ENCODE peak calls at places on chromosomes 16 and 17, in six cellular contexts. One of them, this sample, is unnamed.

GRCh38 chr16:83365166-83365565 is 442.6 kb upstream of the HSBP1 start:
- DNase-seq in ovary: no peak
- DNase-seq in neural progenitor cell: no peak
- DNase-seq in fibroblast of lung: no peak
- DNase-seq in natural killer cell: no peak
- DNase-seq in fibroblast of mammary gland: peak
- DNase-seq in this sample: no peak

GRCh38 chr16:27237229-27238015 is 31.1 kb downstream of the NSMCE1 start:
- DNase-seq in natural killer cell: peak
- DNase-seq in fibroblast of lung: peak
- DNase-seq in fibroblast of mammary gland: no peak
- DNase-seq in ovary: no peak
- DNase-seq in neural progenitor cell: peak
- DNase-seq in this sample: peak

GRCh38 chr17:50536683-50537646 is 4.4 kb downstream of the EPN3 start:
- DNase-seq in fibroblast of mammary gland: no peak
- DNase-seq in neural progenitor cell: no peak
- DNase-seq in natural killer cell: no peak
- DNase-seq in ovary: no peak
- DNase-seq in fibroblast of lung: no peak
- DNase-seq in this sample: no peak

GRCh38 chr16:85392756-85393673 is 220.1 kb upstream of the GSE1 start:
- DNase-seq in ovary: peak
- DNase-seq in natural killer cell: peak
- DNase-seq in fibroblast of lung: no peak
- DNase-seq in neural progenitor cell: no peak
- DNase-seq in fibroblast of mammary gland: no peak
- DNase-seq in this sample: peak

GRCh38 chr16:48030926-48031325 is 124.9 kb downstream of the ABCC12 start:
- DNase-seq in natural killer cell: no peak
- DNase-seq in fibroblast of lung: no peak
- DNase-seq in neural progenitor cell: no peak
- DNase-seq in fibroblast of mammary gland: no peak
- DNase-seq in ovary: no peak
- DNase-seq in this sample: no peak

GRCh38 chr16:24993722-24994686 is 21.2 kb downstream of the ARHGAP17 start:
- DNase-seq in ovary: no peak
- DNase-seq in natural killer cell: no peak
- DNase-seq in fibroblast of lung: peak
- DNase-seq in fibroblast of mammary gland: peak
- DNase-seq in neural progenitor cell: no peak
- DNase-seq in this sample: no peak

GRCh38 chr16:7967986-7968509 is 622.3 kb downstream of the TMEM114 start:
- DNase-seq in ovary: no peak
- DNase-seq in fibroblast of lung: no peak
- DNase-seq in neural progenitor cell: no peak
- DNase-seq in natural killer cell: no peak
- DNase-seq in fibroblast of mammary gland: no peak
- DNase-seq in this sample: no peak

GRCh38 chr17:14637260-14637659 is 336.4 kb downstream of the HS3ST3B1 start:
- DNase-seq in neural progenitor cell: no peak
- DNase-seq in fibroblast of mammary gland: no peak
- DNase-seq in fibroblast of lung: no peak
- DNase-seq in natural killer cell: no peak
- DNase-seq in ovary: no peak
- DNase-seq in this sample: no peak

GRCh38 chr16:69542974-69543373 is 22.8 kb upstream of the NFAT5 start:
- DNase-seq in natural killer cell: no peak
- DNase-seq in fibroblast of mammary gland: peak
- DNase-seq in fibroblast of lung: peak
- DNase-seq in neural progenitor cell: no peak
- DNase-seq in ovary: no peak
- DNase-seq in this sample: no peak

GRCh38 chr16:3266873-3267537 is 10.6 kb upstream of the MEFV start:
- DNase-seq in neural progenitor cell: peak
- DNase-seq in natural killer cell: no peak
- DNase-seq in fibroblast of mammary gland: peak
- DNase-seq in ovary: no peak
- DNase-seq in fibroblast of lung: peak
- DNase-seq in this sample: no peak

GRCh38 chr16:71311553-71312158 is 22.5 kb upstream of the CMTR2 start:
- DNase-seq in fibroblast of lung: peak
- DNase-seq in neural progenitor cell: peak
- DNase-seq in natural killer cell: no peak
- DNase-seq in ovary: no peak
- DNase-seq in fibroblast of mammary gland: peak
- DNase-seq in this sample: no peak

GRCh38 chr16:84180519-84181140 is 6.2 kb downstream of the TAF1C start:
- DNase-seq in fibroblast of lung: no peak
- DNase-seq in natural killer cell: no peak
- DNase-seq in fibroblast of mammary gland: no peak
- DNase-seq in neural progenitor cell: no peak
- DNase-seq in ovary: no peak
- DNase-seq in this sample: no peak

GRCh38 chr17:29135464-29135863 is 44.7 kb downstream of the MYO18A start:
- DNase-seq in fibroblast of lung: no peak
- DNase-seq in ovary: no peak
- DNase-seq in fibroblast of mammary gland: no peak
- DNase-seq in neural progenitor cell: no peak
- DNase-seq in natural killer cell: no peak
- DNase-seq in this sample: no peak

GRCh38 chr17:41891135-41892065 is 26.2 kb upstream of the KLHL11 start:
- DNase-seq in fibroblast of lung: no peak
- DNase-seq in ovary: no peak
- DNase-seq in neural progenitor cell: no peak
- DNase-seq in natural killer cell: no peak
- DNase-seq in fibroblast of mammary gland: no peak
- DNase-seq in this sample: no peak

GRCh38 chr17:12313786-12314185 is 293.1 kb downstream of the MAP2K4 start:
- DNase-seq in fibroblast of mammary gland: no peak
- DNase-seq in ovary: no peak
- DNase-seq in neural progenitor cell: no peak
- DNase-seq in fibroblast of lung: no peak
- DNase-seq in natural killer cell: no peak
- DNase-seq in this sample: no peak

GRCh38 chr17:12415031-12415430 is 250.7 kb upstream of the MYOCD start:
- DNase-seq in natural killer cell: no peak
- DNase-seq in neural progenitor cell: no peak
- DNase-seq in fibroblast of mammary gland: peak
- DNase-seq in ovary: no peak
- DNase-seq in fibroblast of lung: peak
- DNase-seq in this sample: no peak

GRCh38 chr16:50368410-50369132 is at the start of gene BRD7:
- DNase-seq in natural killer cell: peak
- DNase-seq in fibroblast of mammary gland: peak
- DNase-seq in ovary: peak
- DNase-seq in neural progenitor cell: peak
- DNase-seq in fibroblast of lung: peak
- DNase-seq in this sample: peak

GRCh38 chr16:47493358-47494337 is 32.5 kb downstream of the PHKB start:
- DNase-seq in ovary: no peak
- DNase-seq in neural progenitor cell: no peak
- DNase-seq in fibroblast of mammary gland: no peak
- DNase-seq in fibroblast of lung: no peak
- DNase-seq in natural killer cell: no peak
- DNase-seq in this sample: no peak

GRCh38 chr16:824601-825000 is 24.1 kb upstream of the GNG13 start:
- DNase-seq in natural killer cell: no peak
- DNase-seq in neural progenitor cell: no peak
- DNase-seq in fibroblast of lung: no peak
- DNase-seq in ovary: no peak
- DNase-seq in fibroblast of mammary gland: no peak
- DNase-seq in this sample: no peak

GRCh38 chr17:77842906-77843249 is 115.6 kb upstream of the TNRC6C start:
- DNase-seq in fibroblast of mammary gland: no peak
- DNase-seq in ovary: no peak
- DNase-seq in fibroblast of lung: no peak
- DNase-seq in natural killer cell: no peak
- DNase-seq in neural progenitor cell: no peak
- DNase-seq in this sample: peak

GRCh38 chr17:41131979-41132378 is 8.0 kb upstream of the KRTAP4-12 start:
- DNase-seq in neural progenitor cell: no peak
- DNase-seq in natural killer cell: no peak
- DNase-seq in fibroblast of lung: no peak
- DNase-seq in ovary: no peak
- DNase-seq in fibroblast of mammary gland: peak
- DNase-seq in this sample: no peak

DNA sequence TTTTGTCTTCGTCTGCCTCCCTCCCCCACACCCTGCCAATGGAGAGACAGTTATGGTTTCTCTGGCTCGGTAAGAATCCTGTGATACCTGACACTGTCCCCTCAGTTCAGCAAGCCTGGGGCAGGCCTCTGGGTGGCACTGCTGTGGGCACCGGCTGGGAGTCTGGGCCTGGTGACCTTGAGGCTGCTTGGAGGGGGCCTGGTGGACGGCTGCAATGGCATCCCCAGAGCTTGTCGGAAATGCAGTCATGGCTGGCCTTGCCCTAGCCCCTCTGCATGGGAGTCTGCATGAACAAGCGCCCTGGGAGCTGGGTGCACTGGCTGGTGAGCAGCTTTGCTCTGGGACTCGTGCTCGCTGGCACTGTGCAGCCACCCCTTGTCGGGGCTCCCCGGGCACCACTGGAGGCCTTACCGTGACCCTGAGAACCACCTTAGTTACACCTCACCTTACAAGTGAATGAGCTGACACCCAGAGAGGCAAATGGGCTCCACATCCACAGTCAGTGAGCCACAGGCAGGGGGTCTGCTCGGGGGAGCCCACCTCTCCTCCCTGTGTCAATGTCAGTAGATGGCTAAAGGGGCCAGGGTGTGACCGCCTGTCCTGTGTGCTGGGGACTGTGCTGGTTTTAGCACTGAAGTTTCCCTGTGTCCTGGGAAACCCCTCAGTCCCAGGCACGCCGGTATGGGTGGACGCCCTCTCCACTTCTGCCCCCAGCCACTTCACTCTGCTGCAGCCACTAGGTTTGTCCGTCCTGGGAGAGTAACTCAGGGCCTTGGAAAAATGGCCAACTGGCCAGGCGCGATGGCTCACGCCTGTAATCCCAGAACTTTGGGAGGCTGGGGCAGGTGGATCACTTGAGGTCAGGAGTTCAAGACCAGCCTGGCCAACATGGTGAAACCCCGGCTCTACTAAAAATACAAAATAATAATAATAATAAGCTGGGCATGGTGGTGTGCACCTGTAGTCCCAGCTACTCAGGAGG is 1.4 kb downstream of the LGALS3BP start:
- DNase-seq in neural progenitor cell: no peak
- DNase-seq in fibroblast of lung: no peak
- DNase-seq in fibroblast of mammary gland: no peak
- DNase-seq in natural killer cell: no peak
- DNase-seq in ovary: no peak
- DNase-seq in this sample: no peak
- TF ChIP-seq CTCF in neural progenitor cell: no peak
- TF ChIP-seq CTCF in fibroblast of lung: no peak
- TF ChIP-seq CTCF in fibroblast of mammary gland: no peak
- TF ChIP-seq CTCF in natural killer cell: no peak
- TF ChIP-seq CTCF in ovary: no peak
- TF ChIP-seq CTCF in this sample: no peak

DNA sequence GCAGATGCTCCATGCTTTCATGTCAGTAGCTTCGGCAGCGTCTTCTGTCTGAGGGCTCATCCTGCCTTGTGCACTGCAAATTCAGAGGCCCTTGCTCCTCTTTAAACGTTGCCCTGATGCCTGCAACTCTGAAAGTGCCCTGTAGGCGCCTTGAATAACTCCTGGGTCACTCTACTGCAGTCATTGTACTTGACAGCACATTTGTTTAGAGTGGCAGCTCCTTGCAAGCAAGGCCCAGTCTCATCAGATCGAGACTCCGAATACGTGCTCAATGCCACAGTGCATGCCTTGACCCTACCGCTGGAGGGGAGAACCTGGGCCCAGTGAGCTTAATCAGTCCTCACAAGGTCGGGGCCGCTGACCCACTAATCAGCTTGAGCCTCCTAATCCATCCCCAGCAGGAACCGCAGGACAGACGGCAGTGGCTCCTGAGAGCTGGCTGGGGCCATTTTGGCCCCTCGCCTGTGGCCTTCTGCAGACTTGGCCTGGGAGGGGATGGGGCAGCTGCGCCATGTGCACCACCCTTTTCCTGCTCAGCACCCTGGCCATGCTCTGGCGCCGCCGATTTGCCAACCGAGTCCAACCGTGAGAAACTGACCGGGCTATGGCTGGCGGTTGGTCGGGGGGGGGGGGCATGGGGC is at the start of gene PRCD:
- DNase-seq in natural killer cell: no peak
- DNase-seq in fibroblast of lung: no peak
- DNase-seq in ovary: no peak
- DNase-seq in fibroblast of mammary gland: no peak
- DNase-seq in neural progenitor cell: peak
- DNase-seq in this sample: peak
- TF ChIP-seq CTCF in natural killer cell: no peak
- TF ChIP-seq CTCF in fibroblast of lung: no peak
- TF ChIP-seq CTCF in ovary: no peak
- TF ChIP-seq CTCF in fibroblast of mammary gland: no peak
- TF ChIP-seq CTCF in neural progenitor cell: peak
- TF ChIP-seq CTCF in this sample: no peak

DNA sequence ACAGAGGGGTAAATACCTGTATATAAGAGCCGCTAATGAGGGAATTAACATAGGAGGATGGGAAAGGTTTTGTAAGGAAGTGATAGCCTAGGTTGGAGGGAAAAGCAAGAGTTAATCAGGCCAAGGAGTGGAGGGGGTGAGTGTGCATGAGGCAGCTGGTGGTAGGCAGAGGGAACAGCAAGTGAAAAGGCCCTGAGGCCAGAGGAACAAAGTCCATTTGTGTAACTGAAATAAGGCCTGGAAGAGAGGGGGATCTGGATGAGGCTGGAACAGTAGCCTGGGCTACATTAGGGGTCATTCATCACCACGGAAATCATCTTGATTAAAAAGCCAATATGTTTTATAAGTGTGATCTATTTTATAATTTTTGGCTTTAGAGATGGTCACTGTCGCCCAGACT is 45.7 kb downstream of the FZD2 start:
- DNase-seq in natural killer cell: no peak
- DNase-seq in fibroblast of lung: no peak
- DNase-seq in fibroblast of mammary gland: no peak
- DNase-seq in ovary: no peak
- DNase-seq in neural progenitor cell: no peak
- DNase-seq in this sample: no peak
- TF ChIP-seq CTCF in natural killer cell: no peak
- TF ChIP-seq CTCF in fibroblast of lung: no peak
- TF ChIP-seq CTCF in fibroblast of mammary gland: no peak
- TF ChIP-seq CTCF in ovary: no peak
- TF ChIP-seq CTCF in neural progenitor cell: no peak
- TF ChIP-seq CTCF in this sample: no peak

DNA sequence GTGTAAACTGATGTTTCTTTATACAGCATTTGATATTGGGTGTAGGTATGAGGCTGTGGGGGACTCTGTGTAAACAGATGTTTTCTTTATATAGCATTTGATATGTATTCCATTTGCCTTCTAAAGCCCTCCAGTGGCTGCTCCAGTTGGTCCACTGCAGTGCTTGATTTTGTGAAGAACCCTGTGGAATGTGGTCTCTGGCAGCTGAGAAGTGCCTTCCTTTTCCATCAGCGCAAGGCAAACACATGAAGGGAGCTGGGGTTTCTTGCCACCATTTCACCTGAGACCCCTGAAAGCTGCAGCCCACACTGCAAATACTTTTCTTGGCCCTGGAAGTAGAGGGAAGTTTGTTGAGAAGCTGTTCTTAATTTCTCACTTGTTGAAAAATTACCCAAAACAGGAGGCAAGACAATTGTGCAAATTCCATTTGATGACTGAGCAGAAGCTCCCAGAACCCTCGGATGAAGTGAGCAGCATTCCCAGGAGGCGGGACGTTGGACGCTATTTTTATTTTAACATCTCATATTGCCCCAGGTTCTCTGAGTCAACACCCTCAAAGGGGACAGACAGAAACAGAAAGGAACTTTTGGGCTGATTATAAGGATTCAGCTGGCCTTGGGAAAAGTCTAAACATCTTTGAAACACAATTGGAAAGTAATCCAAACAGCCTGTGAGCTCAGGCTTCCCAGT is 158.5 kb upstream of the RPH3AL start:
- DNase-seq in fibroblast of mammary gland: peak
- DNase-seq in neural progenitor cell: no peak
- DNase-seq in ovary: peak
- DNase-seq in natural killer cell: no peak
- DNase-seq in fibroblast of lung: peak
- DNase-seq in this sample: peak
- TF ChIP-seq CTCF in fibroblast of mammary gland: no peak
- TF ChIP-seq CTCF in neural progenitor cell: no peak
- TF ChIP-seq CTCF in ovary: no peak
- TF ChIP-seq CTCF in natural killer cell: no peak
- TF ChIP-seq CTCF in fibroblast of lung: no peak
- TF ChIP-seq CTCF in this sample: no peak